ENCODE peak calls at places on chromosomes 1 and 21, in four cellular contexts. One of them, this sample, is unnamed.

GRCh38 chr1:53107570-53108322 is 34.7 kb downstream of the SLC1A7 start:
- DNase-seq in WTC11: no peak
- DNase-seq in SK-N-SH: no peak
- DNase-seq in H1: no peak
- DNase-seq in this sample: no peak

GRCh38 chr21:29318354-29318753 is 19.6 kb downstream of the BACH1 start:
- DNase-seq in SK-N-SH: no peak
- DNase-seq in WTC11: no peak
- DNase-seq in H1: no peak
- DNase-seq in this sample: no peak

GRCh38 chr1:22930235-22930912 is 42.3 kb downstream of the LACTBL1 start:
- DNase-seq in H1: peak; percentile 44
- DNase-seq in WTC11: peak; percentile 91
- DNase-seq in SK-N-SH: peak; percentile 89
- DNase-seq in this sample: peak; percentile 90

GRCh38 chr21:35503646-35504045 is 454.5 kb upstream of the RUNX1 start:
- DNase-seq in H1: no peak
- DNase-seq in WTC11: no peak
- DNase-seq in SK-N-SH: no peak
- DNase-seq in this sample: no peak

GRCh38 chr1:167447521-167448136 is 70.7 kb downstream of the CD247 start:
- DNase-seq in H1: no peak
- DNase-seq in WTC11: no peak
- DNase-seq in SK-N-SH: no peak
- DNase-seq in this sample: peak; percentile 16

GRCh38 chr1:17976843-17977242 is 130.8 kb upstream of the IGSF21 start:
- DNase-seq in WTC11: no peak
- DNase-seq in SK-N-SH: no peak
- DNase-seq in H1: no peak
- DNase-seq in this sample: no peak

GRCh38 chr1:36864182-36865079 is 169.9 kb downstream of the GRIK3 start:
- DNase-seq in WTC11: peak; percentile 80
- DNase-seq in H1: no peak
- DNase-seq in SK-N-SH: peak; percentile 46
- DNase-seq in this sample: peak; percentile 64

GRCh38 chr1:113021430-113022085 is 51.4 kb upstream of the LRIG2 start:
- DNase-seq in WTC11: no peak
- DNase-seq in H1: no peak
- DNase-seq in SK-N-SH: no peak
- DNase-seq in this sample: no peak

GRCh38 chr1:171716620-171717019 is 25.2 kb downstream of the VAMP4 start:
- DNase-seq in WTC11: no peak
- DNase-seq in SK-N-SH: no peak
- DNase-seq in H1: no peak
- DNase-seq in this sample: no peak

GRCh38 chr1:51656374-51656773 is 39.5 kb downstream of the OSBPL9 start:
- DNase-seq in WTC11: no peak
- DNase-seq in H1: no peak
- DNase-seq in SK-N-SH: no peak
- DNase-seq in this sample: no peak

GRCh38 chr1:109826930-109827349 is 63.2 kb upstream of the EPS8L3 start:
- DNase-seq in H1: no peak
- DNase-seq in WTC11: no peak
- DNase-seq in SK-N-SH: no peak
- DNase-seq in this sample: peak; percentile 36

GRCh38 chr1:248618878-248619277 is 16.0 kb downstream of the OR2T11 start:
- DNase-seq in SK-N-SH: peak; percentile 27
- DNase-seq in H1: no peak
- DNase-seq in WTC11: no peak
- DNase-seq in this sample: peak; percentile 5

GRCh38 chr1:84402060-84402459 is 3.8 kb downstream of the DNASE2B start:
- DNase-seq in SK-N-SH: no peak
- DNase-seq in WTC11: no peak
- DNase-seq in H1: no peak
- DNase-seq in this sample: no peak
- TF ChIP-seq TEAD4 in SK-N-SH: no peak
- TF ChIP-seq TEAD4 in WTC11: no peak
- TF ChIP-seq TEAD4 in H1: no peak
- TF ChIP-seq TEAD4 in this sample: no peak

GRCh38 chr1:184362876-184363275 is 24.0 kb upstream of the C1orf21 start:
- DNase-seq in SK-N-SH: no peak
- DNase-seq in WTC11: no peak
- DNase-seq in H1: no peak
- DNase-seq in this sample: no peak
- TF ChIP-seq TEAD4 in SK-N-SH: no peak
- TF ChIP-seq TEAD4 in WTC11: no peak
- TF ChIP-seq TEAD4 in H1: no peak
- TF ChIP-seq TEAD4 in this sample: no peak

GRCh38 chr1:20095564-20096434 is 23.5 kb downstream of the PLA2G2D start:
- DNase-seq in H1: no peak
- DNase-seq in SK-N-SH: no peak
- DNase-seq in WTC11: no peak
- DNase-seq in this sample: no peak
- TF ChIP-seq TEAD4 in H1: no peak
- TF ChIP-seq TEAD4 in SK-N-SH: no peak
- TF ChIP-seq TEAD4 in WTC11: no peak
- TF ChIP-seq TEAD4 in this sample: no peak

DNA sequence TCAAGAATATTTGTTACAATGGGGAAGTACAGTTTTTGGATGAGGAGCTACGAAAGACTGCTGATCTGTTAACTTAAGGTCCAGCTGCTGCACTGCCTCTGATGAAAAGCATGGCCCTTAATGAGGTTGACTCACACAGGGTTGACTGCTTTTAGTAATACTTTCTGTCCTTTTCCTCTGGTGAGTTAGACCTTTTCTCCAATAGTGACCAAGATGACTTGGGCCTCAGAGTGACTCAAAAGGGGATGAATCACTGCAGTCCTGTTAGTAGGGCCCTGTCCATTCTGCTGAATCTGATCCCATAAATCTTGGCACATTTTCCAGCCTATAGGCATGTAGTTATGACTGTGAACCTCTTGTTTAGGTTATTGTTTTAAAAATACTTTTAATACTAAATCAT is 2.7 kb downstream of the DISP1 start:
- DNase-seq in SK-N-SH: peak; percentile 11
- DNase-seq in H1: no peak
- DNase-seq in WTC11: no peak
- DNase-seq in this sample: no peak
- TF ChIP-seq TEAD4 in SK-N-SH: peak; percentile 69
- TF ChIP-seq TEAD4 in H1: no peak
- TF ChIP-seq TEAD4 in WTC11: no peak
- TF ChIP-seq TEAD4 in this sample: no peak

GRCh38 chr1:9559673-9560072 is 20.4 kb downstream of the SLC25A33 start:
- DNase-seq in WTC11: no peak
- DNase-seq in SK-N-SH: no peak
- DNase-seq in H1: no peak
- DNase-seq in this sample: no peak
- TF ChIP-seq TEAD4 in WTC11: no peak
- TF ChIP-seq TEAD4 in SK-N-SH: no peak
- TF ChIP-seq TEAD4 in H1: no peak
- TF ChIP-seq TEAD4 in this sample: no peak

GRCh38 chr21:42243026-42243425 is 24.1 kb downstream of the ABCG1 start:
- DNase-seq in H1: no peak
- DNase-seq in SK-N-SH: no peak
- DNase-seq in WTC11: no peak
- DNase-seq in this sample: no peak

GRCh38 chr21:42242611-42243010 is 23.7 kb downstream of the ABCG1 start:
- DNase-seq in WTC11: no peak
- DNase-seq in SK-N-SH: no peak
- DNase-seq in H1: no peak
- DNase-seq in this sample: no peak

GRCh38 chr21:42248241-42248640 is 29.3 kb downstream of the ABCG1 start:
- DNase-seq in SK-N-SH: no peak
- DNase-seq in H1: no peak
- DNase-seq in WTC11: no peak
- DNase-seq in this sample: no peak

GRCh38 chr21:42247716-42248115 is 28.8 kb downstream of the ABCG1 start:
- DNase-seq in H1: no peak
- DNase-seq in WTC11: no peak
- DNase-seq in SK-N-SH: no peak
- DNase-seq in this sample: no peak

DNA sequence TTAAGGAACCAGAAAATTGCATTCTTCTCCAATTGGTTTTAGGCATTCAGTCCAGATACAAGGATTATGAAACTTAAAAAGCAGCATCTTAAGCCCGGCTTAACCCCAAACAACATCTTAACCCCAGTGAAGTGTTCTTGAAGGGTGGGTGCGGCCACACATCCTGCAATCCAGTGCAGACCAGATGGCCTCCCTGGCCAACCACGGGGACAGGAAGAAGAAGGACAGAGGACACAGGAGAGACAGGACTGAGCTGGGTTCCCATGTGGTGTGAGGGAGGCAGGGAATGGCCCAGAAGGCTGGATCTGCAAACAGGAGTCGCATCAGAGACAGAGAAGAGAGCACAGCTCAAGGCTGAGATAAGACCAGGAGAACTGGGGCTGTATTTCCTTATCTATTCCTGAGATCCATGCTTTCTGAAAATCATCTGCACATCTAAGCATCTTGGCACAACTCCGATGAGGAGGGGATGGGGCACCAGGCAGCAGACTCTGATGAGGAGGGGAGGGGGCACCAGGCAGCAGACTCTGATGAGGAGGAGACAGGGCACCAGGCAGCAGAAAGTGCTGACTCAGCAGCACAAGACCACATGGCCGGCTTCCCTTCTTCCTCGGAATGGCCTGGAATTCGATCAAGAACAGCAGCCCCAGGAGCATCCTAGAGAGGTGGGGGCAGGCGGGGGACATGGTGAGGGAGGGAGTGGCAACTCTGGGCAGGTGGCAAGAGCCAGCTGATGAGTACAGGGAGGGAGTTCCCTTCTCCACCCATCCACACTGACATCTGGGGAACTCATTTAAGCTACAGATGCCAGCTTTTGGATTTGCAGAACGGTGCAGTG is 26.6 kb downstream of the ABCG1 start:
- DNase-seq in WTC11: peak; percentile 42
- DNase-seq in SK-N-SH: peak; percentile 62
- DNase-seq in H1: no peak
- DNase-seq in this sample: no peak
- TF ChIP-seq TEAD4 in WTC11: no peak
- TF ChIP-seq TEAD4 in SK-N-SH: no peak
- TF ChIP-seq TEAD4 in H1: peak; percentile 67
- TF ChIP-seq TEAD4 in this sample: no peak

GRCh38 chr1:16015960-16016901 is 1.6 kb downstream of the HSPB7 start:
- DNase-seq in SK-N-SH: no peak
- DNase-seq in WTC11: no peak
- DNase-seq in H1: no peak
- DNase-seq in this sample: no peak
- TF ChIP-seq TEAD4 in SK-N-SH: no peak
- TF ChIP-seq TEAD4 in WTC11: no peak
- TF ChIP-seq TEAD4 in H1: no peak
- TF ChIP-seq TEAD4 in this sample: no peak